ENCODE peak calls at places on chromosomes 16 and 17, in five cellular contexts. One of them, this sample, is unnamed.

GRCh38 chr16:13426279-13426678 is 493.7 kb upstream of the ERCC4 start:
- DNase-seq in activated CD8-positive, alpha-beta memory T cell treated with anti-CD3 and anti-CD28 coated beads for 1 hour: no peak
- DNase-seq in OCI-M1: peak
- DNase-seq in foreskin melanocyte: no peak
- DNase-seq in activated CD4-positive, alpha-beta T cell treated with anti-CD3 and anti-CD28 coated beads, Interleukin-2, amount 50 U/mL, for 48 hours: no peak
- DNase-seq in this sample: no peak

GRCh38 chr16:55466209-55466608 is 12.8 kb upstream of the MMP2 start:
- DNase-seq in activated CD8-positive, alpha-beta memory T cell treated with anti-CD3 and anti-CD28 coated beads for 1 hour: no peak
- DNase-seq in OCI-M1: no peak
- DNase-seq in foreskin melanocyte: no peak
- DNase-seq in activated CD4-positive, alpha-beta T cell treated with anti-CD3 and anti-CD28 coated beads, Interleukin-2, amount 50 U/mL, for 48 hours: no peak
- DNase-seq in this sample: no peak

GRCh38 chr17:41863074-41863843 is 2.0 kb downstream of the KLHL11 start:
- DNase-seq in activated CD8-positive, alpha-beta memory T cell treated with anti-CD3 and anti-CD28 coated beads for 1 hour: no peak
- DNase-seq in OCI-M1: no peak
- DNase-seq in foreskin melanocyte: no peak
- DNase-seq in activated CD4-positive, alpha-beta T cell treated with anti-CD3 and anti-CD28 coated beads, Interleukin-2, amount 50 U/mL, for 48 hours: peak
- DNase-seq in this sample: no peak

GRCh38 chr16:17105239-17105721 is 365.5 kb downstream of the XYLT1 start:
- DNase-seq in activated CD8-positive, alpha-beta memory T cell treated with anti-CD3 and anti-CD28 coated beads for 1 hour: no peak
- DNase-seq in OCI-M1: no peak
- DNase-seq in foreskin melanocyte: no peak
- DNase-seq in activated CD4-positive, alpha-beta T cell treated with anti-CD3 and anti-CD28 coated beads, Interleukin-2, amount 50 U/mL, for 48 hours: no peak
- DNase-seq in this sample: no peak

GRCh38 chr17:31130286-31131224 is 35.8 kb downstream of the NF1 start:
- DNase-seq in activated CD8-positive, alpha-beta memory T cell treated with anti-CD3 and anti-CD28 coated beads for 1 hour: no peak
- DNase-seq in OCI-M1: no peak
- DNase-seq in foreskin melanocyte: no peak
- DNase-seq in activated CD4-positive, alpha-beta T cell treated with anti-CD3 and anti-CD28 coated beads, Interleukin-2, amount 50 U/mL, for 48 hours: no peak
- DNase-seq in this sample: no peak

GRCh38 chr16:19071811-19072777 is 4.7 kb downstream of the COQ7 start:
- DNase-seq in activated CD8-positive, alpha-beta memory T cell treated with anti-CD3 and anti-CD28 coated beads for 1 hour: no peak
- DNase-seq in OCI-M1: peak
- DNase-seq in foreskin melanocyte: peak
- DNase-seq in activated CD4-positive, alpha-beta T cell treated with anti-CD3 and anti-CD28 coated beads, Interleukin-2, amount 50 U/mL, for 48 hours: peak
- DNase-seq in this sample: peak

GRCh38 chr17:44314869-44315661 is 6.7 kb downstream of the RUNDC3A start:
- DNase-seq in activated CD8-positive, alpha-beta memory T cell treated with anti-CD3 and anti-CD28 coated beads for 1 hour: no peak
- DNase-seq in OCI-M1: no peak
- DNase-seq in foreskin melanocyte: no peak
- DNase-seq in activated CD4-positive, alpha-beta T cell treated with anti-CD3 and anti-CD28 coated beads, Interleukin-2, amount 50 U/mL, for 48 hours: peak
- DNase-seq in this sample: peak

GRCh38 chr17:70320642-70321345 is 151.5 kb downstream of the KCNJ2 start:
- DNase-seq in activated CD8-positive, alpha-beta memory T cell treated with anti-CD3 and anti-CD28 coated beads for 1 hour: no peak
- DNase-seq in OCI-M1: peak
- DNase-seq in foreskin melanocyte: no peak
- DNase-seq in activated CD4-positive, alpha-beta T cell treated with anti-CD3 and anti-CD28 coated beads, Interleukin-2, amount 50 U/mL, for 48 hours: no peak
- DNase-seq in this sample: no peak

GRCh38 chr17:13792314-13792713 is 190.6 kb upstream of the HS3ST3A1 start:
- DNase-seq in activated CD8-positive, alpha-beta memory T cell treated with anti-CD3 and anti-CD28 coated beads for 1 hour: no peak
- DNase-seq in OCI-M1: peak
- DNase-seq in foreskin melanocyte: no peak
- DNase-seq in activated CD4-positive, alpha-beta T cell treated with anti-CD3 and anti-CD28 coated beads, Interleukin-2, amount 50 U/mL, for 48 hours: no peak
- DNase-seq in this sample: no peak

GRCh38 chr17:48537316-48537715 is 6.5 kb upstream of the HOXB1 start:
- DNase-seq in activated CD8-positive, alpha-beta memory T cell treated with anti-CD3 and anti-CD28 coated beads for 1 hour: no peak
- DNase-seq in OCI-M1: no peak
- DNase-seq in foreskin melanocyte: no peak
- DNase-seq in activated CD4-positive, alpha-beta T cell treated with anti-CD3 and anti-CD28 coated beads, Interleukin-2, amount 50 U/mL, for 48 hours: no peak
- DNase-seq in this sample: no peak

GRCh38 chr16:66554492-66554891 is 2.1 kb downstream of the CKLF start:
- DNase-seq in activated CD8-positive, alpha-beta memory T cell treated with anti-CD3 and anti-CD28 coated beads for 1 hour: no peak
- DNase-seq in OCI-M1: no peak
- DNase-seq in foreskin melanocyte: no peak
- DNase-seq in activated CD4-positive, alpha-beta T cell treated with anti-CD3 and anti-CD28 coated beads, Interleukin-2, amount 50 U/mL, for 48 hours: no peak
- DNase-seq in this sample: no peak

GRCh38 chr16:69796285-69797118 is 34.4 kb downstream of the WWP2 start:
- DNase-seq in activated CD8-positive, alpha-beta memory T cell treated with anti-CD3 and anti-CD28 coated beads for 1 hour: no peak
- DNase-seq in OCI-M1: peak
- DNase-seq in foreskin melanocyte: peak
- DNase-seq in activated CD4-positive, alpha-beta T cell treated with anti-CD3 and anti-CD28 coated beads, Interleukin-2, amount 50 U/mL, for 48 hours: peak
- DNase-seq in this sample: peak

GRCh38 chr17:1011138-1011537 is 14.2 kb downstream of the TIMM22 start:
- DNase-seq in activated CD8-positive, alpha-beta memory T cell treated with anti-CD3 and anti-CD28 coated beads for 1 hour: no peak
- DNase-seq in OCI-M1: no peak
- DNase-seq in foreskin melanocyte: no peak
- DNase-seq in activated CD4-positive, alpha-beta T cell treated with anti-CD3 and anti-CD28 coated beads, Interleukin-2, amount 50 U/mL, for 48 hours: no peak
- DNase-seq in this sample: no peak

GRCh38 chr16:69848635-69849545 is 86.8 kb downstream of the WWP2 start:
- DNase-seq in activated CD8-positive, alpha-beta memory T cell treated with anti-CD3 and anti-CD28 coated beads for 1 hour: no peak
- DNase-seq in OCI-M1: no peak
- DNase-seq in foreskin melanocyte: no peak
- DNase-seq in activated CD4-positive, alpha-beta T cell treated with anti-CD3 and anti-CD28 coated beads, Interleukin-2, amount 50 U/mL, for 48 hours: no peak
- DNase-seq in this sample: no peak

GRCh38 chr16:75000481-75001081 is 1.8 kb downstream of the ZNRF1 start:
- DNase-seq in activated CD8-positive, alpha-beta memory T cell treated with anti-CD3 and anti-CD28 coated beads for 1 hour: no peak
- DNase-seq in OCI-M1: no peak
- DNase-seq in foreskin melanocyte: no peak
- DNase-seq in activated CD4-positive, alpha-beta T cell treated with anti-CD3 and anti-CD28 coated beads, Interleukin-2, amount 50 U/mL, for 48 hours: no peak
- DNase-seq in this sample: peak

GRCh38 chr16:81522141-81522701 is 77.6 kb downstream of the CMIP start:
- DNase-seq in activated CD8-positive, alpha-beta memory T cell treated with anti-CD3 and anti-CD28 coated beads for 1 hour: no peak
- DNase-seq in OCI-M1: peak
- DNase-seq in foreskin melanocyte: no peak
- DNase-seq in activated CD4-positive, alpha-beta T cell treated with anti-CD3 and anti-CD28 coated beads, Interleukin-2, amount 50 U/mL, for 48 hours: no peak
- DNase-seq in this sample: no peak

GRCh38 chr16:56971768-56972043 is 10.0 kb downstream of the CETP start:
- DNase-seq in activated CD8-positive, alpha-beta memory T cell treated with anti-CD3 and anti-CD28 coated beads for 1 hour: no peak
- DNase-seq in OCI-M1: no peak
- DNase-seq in foreskin melanocyte: no peak
- DNase-seq in activated CD4-positive, alpha-beta T cell treated with anti-CD3 and anti-CD28 coated beads, Interleukin-2, amount 50 U/mL, for 48 hours: no peak
- DNase-seq in this sample: no peak

GRCh38 chr16:73420244-73421040 is 372.5 kb upstream of the ZFHX3 start:
- DNase-seq in activated CD8-positive, alpha-beta memory T cell treated with anti-CD3 and anti-CD28 coated beads for 1 hour: no peak
- DNase-seq in OCI-M1: no peak
- DNase-seq in foreskin melanocyte: no peak
- DNase-seq in activated CD4-positive, alpha-beta T cell treated with anti-CD3 and anti-CD28 coated beads, Interleukin-2, amount 50 U/mL, for 48 hours: no peak
- DNase-seq in this sample: no peak

GRCh38 chr16:81555660-81556059 is 111.1 kb downstream of the CMIP start:
- DNase-seq in activated CD8-positive, alpha-beta memory T cell treated with anti-CD3 and anti-CD28 coated beads for 1 hour: no peak
- DNase-seq in OCI-M1: no peak
- DNase-seq in foreskin melanocyte: no peak
- DNase-seq in activated CD4-positive, alpha-beta T cell treated with anti-CD3 and anti-CD28 coated beads, Interleukin-2, amount 50 U/mL, for 48 hours: no peak
- DNase-seq in this sample: no peak

GRCh38 chr17:38724337-38724988 is 5.7 kb upstream of the CISD3 start:
- DNase-seq in activated CD8-positive, alpha-beta memory T cell treated with anti-CD3 and anti-CD28 coated beads for 1 hour: no peak
- DNase-seq in OCI-M1: no peak
- DNase-seq in foreskin melanocyte: peak
- DNase-seq in activated CD4-positive, alpha-beta T cell treated with anti-CD3 and anti-CD28 coated beads, Interleukin-2, amount 50 U/mL, for 48 hours: no peak
- DNase-seq in this sample: no peak

GRCh38 chr17:61291457-61292311 is 108.0 kb upstream of the TBX2 start:
- DNase-seq in activated CD8-positive, alpha-beta memory T cell treated with anti-CD3 and anti-CD28 coated beads for 1 hour: no peak
- DNase-seq in OCI-M1: no peak
- DNase-seq in foreskin melanocyte: no peak
- DNase-seq in activated CD4-positive, alpha-beta T cell treated with anti-CD3 and anti-CD28 coated beads, Interleukin-2, amount 50 U/mL, for 48 hours: no peak
- DNase-seq in this sample: no peak

GRCh38 chr17:6494239-6494941 is 50.1 kb downstream of the PIMREG start:
- DNase-seq in activated CD8-positive, alpha-beta memory T cell treated with anti-CD3 and anti-CD28 coated beads for 1 hour: no peak
- DNase-seq in OCI-M1: no peak
- DNase-seq in foreskin melanocyte: no peak
- DNase-seq in activated CD4-positive, alpha-beta T cell treated with anti-CD3 and anti-CD28 coated beads, Interleukin-2, amount 50 U/mL, for 48 hours: no peak
- DNase-seq in this sample: no peak

GRCh38 chr16:53529529-53529928 is 26.5 kb upstream of the AKTIP start:
- DNase-seq in activated CD8-positive, alpha-beta memory T cell treated with anti-CD3 and anti-CD28 coated beads for 1 hour: no peak
- DNase-seq in OCI-M1: no peak
- DNase-seq in foreskin melanocyte: no peak
- DNase-seq in activated CD4-positive, alpha-beta T cell treated with anti-CD3 and anti-CD28 coated beads, Interleukin-2, amount 50 U/mL, for 48 hours: no peak
- DNase-seq in this sample: no peak

GRCh38 chr17:1067282-1067956 is 70.5 kb downstream of the TIMM22 start:
- DNase-seq in activated CD8-positive, alpha-beta memory T cell treated with anti-CD3 and anti-CD28 coated beads for 1 hour: no peak
- DNase-seq in OCI-M1: no peak
- DNase-seq in foreskin melanocyte: no peak
- DNase-seq in activated CD4-positive, alpha-beta T cell treated with anti-CD3 and anti-CD28 coated beads, Interleukin-2, amount 50 U/mL, for 48 hours: no peak
- DNase-seq in this sample: no peak

GRCh38 chr16:61580579-61580978 is 455.7 kb downstream of the CDH8 start:
- DNase-seq in activated CD8-positive, alpha-beta memory T cell treated with anti-CD3 and anti-CD28 coated beads for 1 hour: no peak
- DNase-seq in OCI-M1: no peak
- DNase-seq in foreskin melanocyte: no peak
- DNase-seq in activated CD4-positive, alpha-beta T cell treated with anti-CD3 and anti-CD28 coated beads, Interleukin-2, amount 50 U/mL, for 48 hours: no peak
- DNase-seq in this sample: no peak

GRCh38 chr17:38628441-38628840 is 22.7 kb upstream of the SRCIN1 start:
- DNase-seq in activated CD8-positive, alpha-beta memory T cell treated with anti-CD3 and anti-CD28 coated beads for 1 hour: no peak
- DNase-seq in OCI-M1: peak
- DNase-seq in foreskin melanocyte: no peak
- DNase-seq in activated CD4-positive, alpha-beta T cell treated with anti-CD3 and anti-CD28 coated beads, Interleukin-2, amount 50 U/mL, for 48 hours: no peak
- DNase-seq in this sample: no peak

GRCh38 chr17:28370035-28370743 is at the start of gene VTN:
- DNase-seq in activated CD8-positive, alpha-beta memory T cell treated with anti-CD3 and anti-CD28 coated beads for 1 hour: no peak
- DNase-seq in OCI-M1: peak
- DNase-seq in foreskin melanocyte: no peak
- DNase-seq in activated CD4-positive, alpha-beta T cell treated with anti-CD3 and anti-CD28 coated beads, Interleukin-2, amount 50 U/mL, for 48 hours: no peak
- DNase-seq in this sample: peak

GRCh38 chr16:68069511-68070248 is 15.5 kb upstream of the NFATC3 start:
- DNase-seq in activated CD8-positive, alpha-beta memory T cell treated with anti-CD3 and anti-CD28 coated beads for 1 hour: no peak
- DNase-seq in OCI-M1: no peak
- DNase-seq in foreskin melanocyte: no peak
- DNase-seq in activated CD4-positive, alpha-beta T cell treated with anti-CD3 and anti-CD28 coated beads, Interleukin-2, amount 50 U/mL, for 48 hours: no peak
- DNase-seq in this sample: no peak

GRCh38 chr17:78390241-78391050 is 12.0 kb downstream of the PGS1 start:
- DNase-seq in activated CD8-positive, alpha-beta memory T cell treated with anti-CD3 and anti-CD28 coated beads for 1 hour: no peak
- DNase-seq in OCI-M1: no peak
- DNase-seq in foreskin melanocyte: no peak
- DNase-seq in activated CD4-positive, alpha-beta T cell treated with anti-CD3 and anti-CD28 coated beads, Interleukin-2, amount 50 U/mL, for 48 hours: no peak
- DNase-seq in this sample: no peak

GRCh38 chr16:74724820-74725549 is 24.3 kb upstream of the MLKL start:
- DNase-seq in activated CD8-positive, alpha-beta memory T cell treated with anti-CD3 and anti-CD28 coated beads for 1 hour: no peak
- DNase-seq in OCI-M1: no peak
- DNase-seq in foreskin melanocyte: no peak
- DNase-seq in activated CD4-positive, alpha-beta T cell treated with anti-CD3 and anti-CD28 coated beads, Interleukin-2, amount 50 U/mL, for 48 hours: no peak
- DNase-seq in this sample: no peak

GRCh38 chr17:61361084-61361483 is 38.6 kb upstream of the TBX2 start:
- DNase-seq in activated CD8-positive, alpha-beta memory T cell treated with anti-CD3 and anti-CD28 coated beads for 1 hour: no peak
- DNase-seq in OCI-M1: no peak
- DNase-seq in foreskin melanocyte: peak
- DNase-seq in activated CD4-positive, alpha-beta T cell treated with anti-CD3 and anti-CD28 coated beads, Interleukin-2, amount 50 U/mL, for 48 hours: no peak
- DNase-seq in this sample: no peak

GRCh38 chr17:3974138-3974687 is 10.0 kb upstream of the ATP2A3 start:
- DNase-seq in activated CD8-positive, alpha-beta memory T cell treated with anti-CD3 and anti-CD28 coated beads for 1 hour: no peak
- DNase-seq in OCI-M1: peak
- DNase-seq in foreskin melanocyte: no peak
- DNase-seq in activated CD4-positive, alpha-beta T cell treated with anti-CD3 and anti-CD28 coated beads, Interleukin-2, amount 50 U/mL, for 48 hours: no peak
- DNase-seq in this sample: peak

GRCh38 chr16:56866955-56867830 is 2.2 kb downstream of the SLC12A3 start:
- DNase-seq in activated CD8-positive, alpha-beta memory T cell treated with anti-CD3 and anti-CD28 coated beads for 1 hour: no peak
- DNase-seq in OCI-M1: peak
- DNase-seq in foreskin melanocyte: peak
- DNase-seq in activated CD4-positive, alpha-beta T cell treated with anti-CD3 and anti-CD28 coated beads, Interleukin-2, amount 50 U/mL, for 48 hours: peak
- DNase-seq in this sample: peak